ENCODE peak calls at places on chromosomes 16 and 17, in four cellular contexts. N is mucosa of gallbladder, J is Right ventricle myocardium superior, Z is hepatic stellate cell. E is an unnamed sample.

GRCh38 chr16:13829712-13830304 is 90.1 kb upstream of the ERCC4 start:
- DNase-seq in N (no peak), Z (no peak), J (no peak), E (no peak)

GRCh38 chr17:41284546-41284945 is 9.0 kb downstream of the KRTAP9-7 start:
- DNase-seq in J (no peak), N (no peak), Z (no peak), E (no peak)

GRCh38 chr16:16166085-16166484 is 57.2 kb downstream of the ABCC6 start:
- DNase-seq in Z (no peak), J (no peak), N (no peak), E (no peak)

GRCh38 chr17:13031718-13032350 is 14.0 kb upstream of the ELAC2 start:
- DNase-seq in Z (peak), N (peak), J (peak), E (peak)

GRCh38 chr16:27698746-27699145 is 148.8 kb downstream of the KATNIP start:
- DNase-seq in Z (no peak), J (no peak), N (no peak), E (no peak)

GRCh38 chr17:63178530-63178929 is 212.5 kb downstream of the TANC2 start:
- DNase-seq in Z (peak), N (no peak), J (no peak), E (no peak)

GRCh38 chr17:75345514-75346167 is 56.4 kb upstream of the SLC25A19 start:
- DNase-seq in N (no peak), J (no peak), Z (no peak), E (no peak)

GRCh38 chr16:25875956-25876608 is 184.3 kb downstream of the HS3ST4 start:
- DNase-seq in N (no peak), Z (no peak), J (no peak), E (no peak)

GRCh38 chr16:30934827-30935557 is 11.6 kb downstream of the FBXL19 start:
- DNase-seq in N (no peak), J (peak), Z (peak), E (no peak)

GRCh38 chr16:56321159-56321558 is 104.2 kb downstream of the AMFR start:
- DNase-seq in N (no peak), Z (no peak), J (no peak), E (no peak)

GRCh38 chr16:24935336-24935735 is 79.8 kb downstream of the ARHGAP17 start:
- DNase-seq in J (no peak), N (no peak), Z (no peak), E (no peak)

GRCh38 chr17:81310963-81311550 is 15.9 kb upstream of the SLC38A10 start:
- DNase-seq in Z (no peak), N (no peak), J (no peak), E (no peak)

GRCh38 chr17:9336817-9337216 is 238.8 kb downstream of the STX8 start:
- DNase-seq in N (no peak), J (no peak), Z (no peak), E (no peak)